ENCODE peak calls at places on chromosomes 5 and 9, in ten cellular contexts. One of them, this sample, is unnamed.

GRCh38 chr5:127002390-127002789 is 28.0 kb downstream of the MARCHF3 start:
- DNase-seq in HEK293T: no peak
- DNase-seq in chondrocyte: no peak
- DNase-seq in non-pigmented ciliary epithelial cell: no peak
- DNase-seq in GF-D8: no peak
- DNase-seq in A549: peak; percentile 3
- DNase-seq in memory B cell: no peak
- DNase-seq in activated CD8-positive, alpha-beta memory T cell treated with anti-CD3 and anti-CD28 coated beads, Interleukin-2, amount 50 U/mL, for 48 hours: no peak
- DNase-seq in sigmoid colon: no peak
- DNase-seq in HAP-1: no peak
- DNase-seq in this sample: no peak

GRCh38 chr5:76524872-76525271 is 98.3 kb downstream of the F2RL2 start:
- DNase-seq in HEK293T: no peak
- DNase-seq in chondrocyte: no peak
- DNase-seq in non-pigmented ciliary epithelial cell: no peak
- DNase-seq in GF-D8: no peak
- DNase-seq in A549: no peak
- DNase-seq in memory B cell: no peak
- DNase-seq in activated CD8-positive, alpha-beta memory T cell treated with anti-CD3 and anti-CD28 coated beads, Interleukin-2, amount 50 U/mL, for 48 hours: no peak
- DNase-seq in sigmoid colon: no peak
- DNase-seq in HAP-1: peak; percentile 36
- DNase-seq in this sample: no peak

GRCh38 chr5:141835928-141836667 is 42.1 kb downstream of the PCDH1 start:
- DNase-seq in HEK293T: no peak
- DNase-seq in chondrocyte: no peak
- DNase-seq in non-pigmented ciliary epithelial cell: no peak
- DNase-seq in GF-D8: no peak
- DNase-seq in A549: no peak
- DNase-seq in memory B cell: no peak
- DNase-seq in activated CD8-positive, alpha-beta memory T cell treated with anti-CD3 and anti-CD28 coated beads, Interleukin-2, amount 50 U/mL, for 48 hours: no peak
- DNase-seq in sigmoid colon: no peak
- DNase-seq in HAP-1: no peak
- DNase-seq in this sample: no peak

GRCh38 chr5:92909545-92909962 is 671.5 kb downstream of the NR2F1-AS1 start:
- DNase-seq in HEK293T: peak; percentile 59
- DNase-seq in chondrocyte: no peak
- DNase-seq in non-pigmented ciliary epithelial cell: no peak
- DNase-seq in GF-D8: no peak
- DNase-seq in A549: peak; percentile 17
- DNase-seq in memory B cell: no peak
- DNase-seq in activated CD8-positive, alpha-beta memory T cell treated with anti-CD3 and anti-CD28 coated beads, Interleukin-2, amount 50 U/mL, for 48 hours: no peak
- DNase-seq in sigmoid colon: no peak
- DNase-seq in HAP-1: peak; percentile 67
- DNase-seq in this sample: no peak

GRCh38 chr5:149471406-149472183 is 79.6 kb downstream of the CSNK1A1 start:
- DNase-seq in HEK293T: no peak
- DNase-seq in chondrocyte: no peak
- DNase-seq in non-pigmented ciliary epithelial cell: no peak
- DNase-seq in GF-D8: no peak
- DNase-seq in A549: peak; percentile 84
- DNase-seq in memory B cell: no peak
- DNase-seq in activated CD8-positive, alpha-beta memory T cell treated with anti-CD3 and anti-CD28 coated beads, Interleukin-2, amount 50 U/mL, for 48 hours: no peak
- DNase-seq in sigmoid colon: no peak
- DNase-seq in HAP-1: no peak
- DNase-seq in this sample: no peak

GRCh38 chr5:115796656-115797055 is 19.8 kb downstream of the CDO1 start:
- DNase-seq in HEK293T: no peak
- DNase-seq in chondrocyte: no peak
- DNase-seq in non-pigmented ciliary epithelial cell: no peak
- DNase-seq in GF-D8: no peak
- DNase-seq in A549: no peak
- DNase-seq in memory B cell: no peak
- DNase-seq in activated CD8-positive, alpha-beta memory T cell treated with anti-CD3 and anti-CD28 coated beads, Interleukin-2, amount 50 U/mL, for 48 hours: no peak
- DNase-seq in sigmoid colon: no peak
- DNase-seq in HAP-1: no peak
- DNase-seq in this sample: no peak

GRCh38 chr5:132238901-132239500 is 11.3 kb upstream of the P4HA2 start:
- DNase-seq in HEK293T: no peak
- DNase-seq in chondrocyte: no peak
- DNase-seq in non-pigmented ciliary epithelial cell: no peak
- DNase-seq in GF-D8: no peak
- DNase-seq in A549: no peak
- DNase-seq in memory B cell: no peak
- DNase-seq in activated CD8-positive, alpha-beta memory T cell treated with anti-CD3 and anti-CD28 coated beads, Interleukin-2, amount 50 U/mL, for 48 hours: peak; percentile 40
- DNase-seq in sigmoid colon: peak; percentile 48
- DNase-seq in HAP-1: no peak
- DNase-seq in this sample: no peak

GRCh38 chr9:136328011-136328621 is 777 bp downstream of the GPSM1 start:
- DNase-seq in HEK293T: no peak
- DNase-seq in chondrocyte: no peak
- DNase-seq in non-pigmented ciliary epithelial cell: no peak
- DNase-seq in GF-D8: no peak
- DNase-seq in A549: no peak
- DNase-seq in memory B cell: no peak
- DNase-seq in activated CD8-positive, alpha-beta memory T cell treated with anti-CD3 and anti-CD28 coated beads, Interleukin-2, amount 50 U/mL, for 48 hours: peak; percentile 62
- DNase-seq in sigmoid colon: no peak
- DNase-seq in HAP-1: no peak
- DNase-seq in this sample: no peak

GRCh38 chr5:119302916-119303897 is 52.6 kb upstream of the TNFAIP8 start:
- DNase-seq in HEK293T: no peak
- DNase-seq in chondrocyte: no peak
- DNase-seq in non-pigmented ciliary epithelial cell: peak; percentile 96
- DNase-seq in GF-D8: peak; percentile 34
- DNase-seq in A549: peak; percentile 93
- DNase-seq in memory B cell: no peak
- DNase-seq in activated CD8-positive, alpha-beta memory T cell treated with anti-CD3 and anti-CD28 coated beads, Interleukin-2, amount 50 U/mL, for 48 hours: no peak
- DNase-seq in sigmoid colon: no peak
- DNase-seq in HAP-1: no peak
- DNase-seq in this sample: no peak

GRCh38 chr9:38154501-38155421 is 85.7 kb upstream of the SHB start:
- DNase-seq in HEK293T: no peak
- DNase-seq in chondrocyte: no peak
- DNase-seq in non-pigmented ciliary epithelial cell: no peak
- DNase-seq in GF-D8: no peak
- DNase-seq in A549: no peak
- DNase-seq in memory B cell: no peak
- DNase-seq in activated CD8-positive, alpha-beta memory T cell treated with anti-CD3 and anti-CD28 coated beads, Interleukin-2, amount 50 U/mL, for 48 hours: no peak
- DNase-seq in sigmoid colon: peak; percentile 46
- DNase-seq in HAP-1: no peak
- DNase-seq in this sample: no peak

GRCh38 chr5:124310453-124310852 is 436.0 kb downstream of the ZNF608 start:
- DNase-seq in HEK293T: no peak
- DNase-seq in chondrocyte: no peak
- DNase-seq in non-pigmented ciliary epithelial cell: no peak
- DNase-seq in GF-D8: no peak
- DNase-seq in A549: no peak
- DNase-seq in memory B cell: no peak
- DNase-seq in activated CD8-positive, alpha-beta memory T cell treated with anti-CD3 and anti-CD28 coated beads, Interleukin-2, amount 50 U/mL, for 48 hours: no peak
- DNase-seq in sigmoid colon: no peak
- DNase-seq in HAP-1: peak; percentile 10
- DNase-seq in this sample: no peak

GRCh38 chr5:96434201-96434645 is 1.2 kb upstream of the PCSK1 start:
- DNase-seq in HEK293T: peak; percentile 78
- DNase-seq in chondrocyte: no peak
- DNase-seq in non-pigmented ciliary epithelial cell: no peak
- DNase-seq in GF-D8: no peak
- DNase-seq in A549: peak; percentile 47
- DNase-seq in memory B cell: peak; percentile 9
- DNase-seq in activated CD8-positive, alpha-beta memory T cell treated with anti-CD3 and anti-CD28 coated beads, Interleukin-2, amount 50 U/mL, for 48 hours: peak; percentile 61
- DNase-seq in sigmoid colon: no peak
- DNase-seq in HAP-1: peak; percentile 85
- DNase-seq in this sample: peak; percentile 26

GRCh38 chr9:109816490-109816889 is 36.5 kb downstream of the PALM2AKAP2 start:
- DNase-seq in HEK293T: no peak
- DNase-seq in chondrocyte: no peak
- DNase-seq in non-pigmented ciliary epithelial cell: peak; percentile 99
- DNase-seq in GF-D8: no peak
- DNase-seq in A549: peak; percentile 71
- DNase-seq in memory B cell: no peak
- DNase-seq in activated CD8-positive, alpha-beta memory T cell treated with anti-CD3 and anti-CD28 coated beads, Interleukin-2, amount 50 U/mL, for 48 hours: no peak
- DNase-seq in sigmoid colon: no peak
- DNase-seq in HAP-1: no peak
- DNase-seq in this sample: no peak

GRCh38 chr5:39176740-39177628 is 42.4 kb downstream of the FYB1 start:
- DNase-seq in HEK293T: no peak
- DNase-seq in chondrocyte: no peak
- DNase-seq in non-pigmented ciliary epithelial cell: no peak
- DNase-seq in GF-D8: peak; percentile 76
- DNase-seq in A549: no peak
- DNase-seq in memory B cell: no peak
- DNase-seq in activated CD8-positive, alpha-beta memory T cell treated with anti-CD3 and anti-CD28 coated beads, Interleukin-2, amount 50 U/mL, for 48 hours: no peak
- DNase-seq in sigmoid colon: no peak
- DNase-seq in HAP-1: no peak
- DNase-seq in this sample: no peak

GRCh38 chr5:31464081-31464480 is 67.8 kb downstream of the DROSHA start:
- DNase-seq in HEK293T: no peak
- DNase-seq in chondrocyte: no peak
- DNase-seq in non-pigmented ciliary epithelial cell: no peak
- DNase-seq in GF-D8: no peak
- DNase-seq in A549: no peak
- DNase-seq in memory B cell: no peak
- DNase-seq in activated CD8-positive, alpha-beta memory T cell treated with anti-CD3 and anti-CD28 coated beads, Interleukin-2, amount 50 U/mL, for 48 hours: no peak
- DNase-seq in sigmoid colon: no peak
- DNase-seq in HAP-1: no peak
- DNase-seq in this sample: no peak

GRCh38 chr9:1639166-1639565 is 376.0 kb upstream of the SMARCA2 start:
- DNase-seq in HEK293T: no peak
- DNase-seq in chondrocyte: no peak
- DNase-seq in non-pigmented ciliary epithelial cell: no peak
- DNase-seq in GF-D8: no peak
- DNase-seq in A549: no peak
- DNase-seq in memory B cell: no peak
- DNase-seq in activated CD8-positive, alpha-beta memory T cell treated with anti-CD3 and anti-CD28 coated beads, Interleukin-2, amount 50 U/mL, for 48 hours: no peak
- DNase-seq in sigmoid colon: no peak
- DNase-seq in HAP-1: no peak
- DNase-seq in this sample: no peak

GRCh38 chr9:136267261-136268111 is 21.9 kb upstream of the QSOX2 start:
- DNase-seq in HEK293T: peak; percentile 99
- DNase-seq in chondrocyte: no peak
- DNase-seq in non-pigmented ciliary epithelial cell: no peak
- DNase-seq in GF-D8: peak; percentile 41
- DNase-seq in A549: peak; percentile 85
- DNase-seq in memory B cell: peak; percentile 73
- DNase-seq in activated CD8-positive, alpha-beta memory T cell treated with anti-CD3 and anti-CD28 coated beads, Interleukin-2, amount 50 U/mL, for 48 hours: peak; percentile 97
- DNase-seq in sigmoid colon: peak; percentile 92
- DNase-seq in HAP-1: peak; percentile 86
- DNase-seq in this sample: peak; percentile 41

GRCh38 chr9:120873512-120873911 is 3.5 kb downstream of the PHF19 start:
- DNase-seq in HEK293T: no peak
- DNase-seq in chondrocyte: no peak
- DNase-seq in non-pigmented ciliary epithelial cell: no peak
- DNase-seq in GF-D8: no peak
- DNase-seq in A549: peak; percentile 73
- DNase-seq in memory B cell: no peak
- DNase-seq in activated CD8-positive, alpha-beta memory T cell treated with anti-CD3 and anti-CD28 coated beads, Interleukin-2, amount 50 U/mL, for 48 hours: no peak
- DNase-seq in sigmoid colon: no peak
- DNase-seq in HAP-1: peak; percentile 79
- DNase-seq in this sample: no peak

GRCh38 chr5:123186762-123187161 is 97.7 kb downstream of the PRDM6 start:
- DNase-seq in HEK293T: no peak
- DNase-seq in chondrocyte: no peak
- DNase-seq in non-pigmented ciliary epithelial cell: no peak
- DNase-seq in GF-D8: no peak
- DNase-seq in A549: no peak
- DNase-seq in memory B cell: no peak
- DNase-seq in activated CD8-positive, alpha-beta memory T cell treated with anti-CD3 and anti-CD28 coated beads, Interleukin-2, amount 50 U/mL, for 48 hours: no peak
- DNase-seq in sigmoid colon: no peak
- DNase-seq in HAP-1: no peak
- DNase-seq in this sample: no peak

GRCh38 chr5:37875051-37875787 is 35.4 kb upstream of the GDNF start:
- DNase-seq in HEK293T: no peak
- DNase-seq in chondrocyte: no peak
- DNase-seq in non-pigmented ciliary epithelial cell: no peak
- DNase-seq in GF-D8: no peak
- DNase-seq in A549: no peak
- DNase-seq in memory B cell: no peak
- DNase-seq in activated CD8-positive, alpha-beta memory T cell treated with anti-CD3 and anti-CD28 coated beads, Interleukin-2, amount 50 U/mL, for 48 hours: no peak
- DNase-seq in sigmoid colon: no peak
- DNase-seq in HAP-1: no peak
- DNase-seq in this sample: no peak

GRCh38 chr9:129394920-129395279 is 216.8 kb upstream of the IER5L start:
- DNase-seq in HEK293T: no peak
- DNase-seq in chondrocyte: no peak
- DNase-seq in non-pigmented ciliary epithelial cell: no peak
- DNase-seq in GF-D8: no peak
- DNase-seq in A549: no peak
- DNase-seq in memory B cell: no peak
- DNase-seq in activated CD8-positive, alpha-beta memory T cell treated with anti-CD3 and anti-CD28 coated beads, Interleukin-2, amount 50 U/mL, for 48 hours: no peak
- DNase-seq in sigmoid colon: no peak
- DNase-seq in HAP-1: no peak
- DNase-seq in this sample: no peak

GRCh38 chr5:123559434-123559775 is 47.4 kb downstream of the CSNK1G3 start:
- DNase-seq in HEK293T: no peak
- DNase-seq in chondrocyte: no peak
- DNase-seq in non-pigmented ciliary epithelial cell: no peak
- DNase-seq in GF-D8: no peak
- DNase-seq in A549: no peak
- DNase-seq in memory B cell: no peak
- DNase-seq in activated CD8-positive, alpha-beta memory T cell treated with anti-CD3 and anti-CD28 coated beads, Interleukin-2, amount 50 U/mL, for 48 hours: no peak
- DNase-seq in sigmoid colon: no peak
- DNase-seq in HAP-1: no peak
- DNase-seq in this sample: no peak

GRCh38 chr5:7753596-7753995 is 97.3 kb downstream of the CFAP90 start:
- DNase-seq in HEK293T: no peak
- DNase-seq in chondrocyte: no peak
- DNase-seq in non-pigmented ciliary epithelial cell: no peak
- DNase-seq in GF-D8: no peak
- DNase-seq in A549: no peak
- DNase-seq in memory B cell: no peak
- DNase-seq in activated CD8-positive, alpha-beta memory T cell treated with anti-CD3 and anti-CD28 coated beads, Interleukin-2, amount 50 U/mL, for 48 hours: no peak
- DNase-seq in sigmoid colon: no peak
- DNase-seq in HAP-1: no peak
- DNase-seq in this sample: no peak

GRCh38 chr9:33329117-33329563 is 38.8 kb downstream of the NFX1 start:
- DNase-seq in HEK293T: no peak
- DNase-seq in chondrocyte: no peak
- DNase-seq in non-pigmented ciliary epithelial cell: no peak
- DNase-seq in GF-D8: no peak
- DNase-seq in A549: peak; percentile 97
- DNase-seq in memory B cell: no peak
- DNase-seq in activated CD8-positive, alpha-beta memory T cell treated with anti-CD3 and anti-CD28 coated beads, Interleukin-2, amount 50 U/mL, for 48 hours: no peak
- DNase-seq in sigmoid colon: peak; percentile 91
- DNase-seq in HAP-1: no peak
- DNase-seq in this sample: no peak

GRCh38 chr5:138544171-138545134 is 1.4 kb upstream of the ETF1 start:
- DNase-seq in HEK293T: no peak
- DNase-seq in chondrocyte: no peak
- DNase-seq in non-pigmented ciliary epithelial cell: no peak
- DNase-seq in GF-D8: no peak
- DNase-seq in A549: no peak
- DNase-seq in memory B cell: no peak
- DNase-seq in activated CD8-positive, alpha-beta memory T cell treated with anti-CD3 and anti-CD28 coated beads, Interleukin-2, amount 50 U/mL, for 48 hours: no peak
- DNase-seq in sigmoid colon: peak; percentile 75
- DNase-seq in HAP-1: no peak
- DNase-seq in this sample: no peak

GRCh38 chr9:23638837-23639426 is 187.1 kb downstream of the ELAVL2 start:
- DNase-seq in HEK293T: no peak
- DNase-seq in chondrocyte: no peak
- DNase-seq in non-pigmented ciliary epithelial cell: no peak
- DNase-seq in GF-D8: no peak
- DNase-seq in A549: no peak
- DNase-seq in memory B cell: no peak
- DNase-seq in activated CD8-positive, alpha-beta memory T cell treated with anti-CD3 and anti-CD28 coated beads, Interleukin-2, amount 50 U/mL, for 48 hours: no peak
- DNase-seq in sigmoid colon: no peak
- DNase-seq in HAP-1: no peak
- DNase-seq in this sample: no peak

GRCh38 chr9:6904366-6904765 is 146.6 kb downstream of the KDM4C start:
- DNase-seq in HEK293T: no peak
- DNase-seq in chondrocyte: no peak
- DNase-seq in non-pigmented ciliary epithelial cell: no peak
- DNase-seq in GF-D8: no peak
- DNase-seq in A549: no peak
- DNase-seq in memory B cell: no peak
- DNase-seq in activated CD8-positive, alpha-beta memory T cell treated with anti-CD3 and anti-CD28 coated beads, Interleukin-2, amount 50 U/mL, for 48 hours: no peak
- DNase-seq in sigmoid colon: no peak
- DNase-seq in HAP-1: no peak
- DNase-seq in this sample: no peak

This sample was measured in omental fat pad.